ENCODE peak calls at places on chromosomes 1 and 21, in four cellular contexts. One of them, this sample, is unnamed.
A peak's percentile ranks its signal among the peaks of the same experiment; 100 is the strongest.

GRCh38 chr21:34969431-34970036 is 79.6 kb downstream of the RUNX1 start:
- DNase-seq in NCI-H748 treated with DMSO at 0.1 percent for 48 hours: no peak
- DNase-seq in stimulated activated CD4-positive, alpha-beta T cell treated with anti-CD3 and anti-CD28 coated beads, Interleukin-2, amount 100 ng/mL, for 48 hours: no peak
- DNase-seq in NCI-H187: no peak
- DNase-seq in this sample: no peak

GRCh38 chr1:227890451-227891222 is 57.1 kb downstream of the WNT9A start:
- DNase-seq in NCI-H748 treated with DMSO at 0.1 percent for 48 hours: no peak
- DNase-seq in stimulated activated CD4-positive, alpha-beta T cell treated with anti-CD3 and anti-CD28 coated beads, Interleukin-2, amount 100 ng/mL, for 48 hours: no peak
- DNase-seq in NCI-H187: no peak
- DNase-seq in this sample: no peak

GRCh38 chr1:218164930-218165686 is 120.0 kb upstream of the RRP15 start:
- DNase-seq in stimulated activated CD4-positive, alpha-beta T cell treated with anti-CD3 and anti-CD28 coated beads, Interleukin-2, amount 100 ng/mL, for 48 hours: no peak
- DNase-seq in NCI-H748 treated with DMSO at 0.1 percent for 48 hours: no peak
- DNase-seq in NCI-H187: no peak
- DNase-seq in this sample: no peak

GRCh38 chr1:36987276-36987675 is 47.0 kb downstream of the GRIK3 start:
- DNase-seq in NCI-H748 treated with DMSO at 0.1 percent for 48 hours: no peak
- DNase-seq in NCI-H187: no peak
- DNase-seq in stimulated activated CD4-positive, alpha-beta T cell treated with anti-CD3 and anti-CD28 coated beads, Interleukin-2, amount 100 ng/mL, for 48 hours: no peak
- DNase-seq in this sample: no peak

GRCh38 chr21:19065164-19065563 is 661.6 kb upstream of the TMPRSS15 start:
- DNase-seq in stimulated activated CD4-positive, alpha-beta T cell treated with anti-CD3 and anti-CD28 coated beads, Interleukin-2, amount 100 ng/mL, for 48 hours: no peak
- DNase-seq in NCI-H748 treated with DMSO at 0.1 percent for 48 hours: no peak
- DNase-seq in NCI-H187: no peak
- DNase-seq in this sample: no peak

GRCh38 chr1:6899141-6899540 is 113.9 kb downstream of the CAMTA1 start:
- DNase-seq in stimulated activated CD4-positive, alpha-beta T cell treated with anti-CD3 and anti-CD28 coated beads, Interleukin-2, amount 100 ng/mL, for 48 hours: no peak
- DNase-seq in NCI-H748 treated with DMSO at 0.1 percent for 48 hours: no peak
- DNase-seq in NCI-H187: no peak
- DNase-seq in this sample: no peak

GRCh38 chr1:234170622-234171021 is 202.6 kb upstream of the COA6 start:
- DNase-seq in NCI-H187: no peak
- DNase-seq in NCI-H748 treated with DMSO at 0.1 percent for 48 hours: no peak
- DNase-seq in stimulated activated CD4-positive, alpha-beta T cell treated with anti-CD3 and anti-CD28 coated beads, Interleukin-2, amount 100 ng/mL, for 48 hours: no peak
- DNase-seq in this sample: no peak

GRCh38 chr1:175656416-175656815 is 87.0 kb downstream of the TNR start:
- DNase-seq in NCI-H748 treated with DMSO at 0.1 percent for 48 hours: no peak
- DNase-seq in NCI-H187: no peak
- DNase-seq in stimulated activated CD4-positive, alpha-beta T cell treated with anti-CD3 and anti-CD28 coated beads, Interleukin-2, amount 100 ng/mL, for 48 hours: no peak
- DNase-seq in this sample: no peak

GRCh38 chr1:55334797-55335196 is 119.6 kb upstream of the USP24 start:
- DNase-seq in NCI-H748 treated with DMSO at 0.1 percent for 48 hours: no peak
- DNase-seq in NCI-H187: no peak
- DNase-seq in stimulated activated CD4-positive, alpha-beta T cell treated with anti-CD3 and anti-CD28 coated beads, Interleukin-2, amount 100 ng/mL, for 48 hours: no peak
- DNase-seq in this sample: no peak

GRCh38 chr1:36285450-36286101 is 20.6 kb upstream of the SH3D21 start:
- DNase-seq in stimulated activated CD4-positive, alpha-beta T cell treated with anti-CD3 and anti-CD28 coated beads, Interleukin-2, amount 100 ng/mL, for 48 hours: peak; percentile 55
- DNase-seq in NCI-H748 treated with DMSO at 0.1 percent for 48 hours: peak; percentile 4
- DNase-seq in NCI-H187: no peak
- DNase-seq in this sample: peak; percentile 50

GRCh38 chr1:35406103-35406502 is 137.6 kb downstream of the ZMYM4 start:
- DNase-seq in NCI-H187: no peak
- DNase-seq in NCI-H748 treated with DMSO at 0.1 percent for 48 hours: no peak
- DNase-seq in stimulated activated CD4-positive, alpha-beta T cell treated with anti-CD3 and anti-CD28 coated beads, Interleukin-2, amount 100 ng/mL, for 48 hours: no peak
- DNase-seq in this sample: no peak

GRCh38 chr1:206604861-206605260 is 7.4 kb downstream of the EIF2D start:
- DNase-seq in NCI-H187: no peak
- DNase-seq in stimulated activated CD4-positive, alpha-beta T cell treated with anti-CD3 and anti-CD28 coated beads, Interleukin-2, amount 100 ng/mL, for 48 hours: no peak
- DNase-seq in NCI-H748 treated with DMSO at 0.1 percent for 48 hours: no peak
- DNase-seq in this sample: no peak

GRCh38 chr1:88867743-88868521 is 23.4 kb downstream of the GTF2B start:
- DNase-seq in stimulated activated CD4-positive, alpha-beta T cell treated with anti-CD3 and anti-CD28 coated beads, Interleukin-2, amount 100 ng/mL, for 48 hours: no peak
- DNase-seq in NCI-H748 treated with DMSO at 0.1 percent for 48 hours: no peak
- DNase-seq in NCI-H187: no peak
- DNase-seq in this sample: no peak

GRCh38 chr21:36699026-36699545 is at the start of gene SIM2:
- DNase-seq in NCI-H748 treated with DMSO at 0.1 percent for 48 hours: peak; percentile 6
- DNase-seq in NCI-H187: no peak
- DNase-seq in stimulated activated CD4-positive, alpha-beta T cell treated with anti-CD3 and anti-CD28 coated beads, Interleukin-2, amount 100 ng/mL, for 48 hours: no peak
- DNase-seq in this sample: no peak

GRCh38 chr21:45534591-45535331 is 7.5 kb downstream of the SLC19A1 start:
- DNase-seq in NCI-H748 treated with DMSO at 0.1 percent for 48 hours: no peak
- DNase-seq in NCI-H187: no peak
- DNase-seq in stimulated activated CD4-positive, alpha-beta T cell treated with anti-CD3 and anti-CD28 coated beads, Interleukin-2, amount 100 ng/mL, for 48 hours: no peak
- DNase-seq in this sample: no peak

GRCh38 chr1:80448081-80448480 is 1352.7 kb upstream of the ADGRL2 start:
- DNase-seq in stimulated activated CD4-positive, alpha-beta T cell treated with anti-CD3 and anti-CD28 coated beads, Interleukin-2, amount 100 ng/mL, for 48 hours: no peak
- DNase-seq in NCI-H187: no peak
- DNase-seq in NCI-H748 treated with DMSO at 0.1 percent for 48 hours: no peak
- DNase-seq in this sample: no peak

GRCh38 chr1:193685986-193686385 is 499.6 kb upstream of the B3GALT2 start:
- DNase-seq in NCI-H187: no peak
- DNase-seq in NCI-H748 treated with DMSO at 0.1 percent for 48 hours: no peak
- DNase-seq in stimulated activated CD4-positive, alpha-beta T cell treated with anti-CD3 and anti-CD28 coated beads, Interleukin-2, amount 100 ng/mL, for 48 hours: no peak
- DNase-seq in this sample: no peak